ENCODE peak calls at places on chromosomes 3 and 15, in five cellular contexts. X is spleen, M is brain microvascular endothelial cell, Y is pancreas, F is dorsolateral prefrontal cortex. L is an unnamed sample.

GRCh38 chr3:13714251-13714916 is 165.5 kb downstream of the FBLN2 start:
- DNase-seq in X (peak; percentile 33), M (no peak), Y (no peak), F (no peak), L (no peak)

GRCh38 chr3:197889204-197889930 is 60.6 kb upstream of the RPL35A start:
- DNase-seq in X (no peak), M (no peak), Y (peak; percentile 37), F (no peak), L (no peak)

GRCh38 chr3:24678441-24678865 is 183.8 kb upstream of the THRB start:
- DNase-seq in X (no peak), M (peak; percentile 95), Y (no peak), F (no peak), L (no peak)

GRCh38 chr3:51057111-51057510 is 328.0 kb upstream of the MANF start:
- DNase-seq in X (no peak), M (no peak), Y (no peak), F (no peak), L (no peak)

GRCh38 chr3:14410501-14411165 is 8.2 kb downstream of the SLC6A6 start:
- DNase-seq in X (peak; percentile 90), M (peak; percentile 83), Y (no peak), F (no peak), L (no peak)

GRCh38 chr3:72262707-72263106 is 477.8 kb upstream of the PROK2 start:
- DNase-seq in X (no peak), M (no peak), Y (no peak), F (no peak), L (no peak)

GRCh38 chr3:23676093-23676492 is 129.7 kb upstream of the UBE2E1 start:
- DNase-seq in X (no peak), M (no peak), Y (no peak), F (no peak), L (no peak)

GRCh38 chr3:43968465-43968864 is 273.2 kb upstream of the TOPAZ1 start:
- DNase-seq in X (no peak), M (no peak), Y (no peak), F (no peak), L (no peak)

GRCh38 chr3:146464005-146464595 is 5.3 kb downstream of the PLSCR2 start:
- DNase-seq in X (no peak), M (no peak), Y (no peak), F (no peak), L (no peak)

GRCh38 chr3:99776516-99777209 is 41.0 kb upstream of the CMSS1 start:
- DNase-seq in X (no peak), M (peak; percentile 45), Y (no peak), F (no peak), L (no peak)

GRCh38 chr3:43862992-43863805 is 172.5 kb downstream of the ABHD5 start:
- DNase-seq in X (no peak), M (no peak), Y (no peak), F (no peak), L (peak; percentile 40)

GRCh38 chr3:24981924-24982323 is 446.1 kb upstream of the RARB start:
- DNase-seq in X (no peak), M (no peak), Y (no peak), F (no peak), L (no peak)

DNA sequence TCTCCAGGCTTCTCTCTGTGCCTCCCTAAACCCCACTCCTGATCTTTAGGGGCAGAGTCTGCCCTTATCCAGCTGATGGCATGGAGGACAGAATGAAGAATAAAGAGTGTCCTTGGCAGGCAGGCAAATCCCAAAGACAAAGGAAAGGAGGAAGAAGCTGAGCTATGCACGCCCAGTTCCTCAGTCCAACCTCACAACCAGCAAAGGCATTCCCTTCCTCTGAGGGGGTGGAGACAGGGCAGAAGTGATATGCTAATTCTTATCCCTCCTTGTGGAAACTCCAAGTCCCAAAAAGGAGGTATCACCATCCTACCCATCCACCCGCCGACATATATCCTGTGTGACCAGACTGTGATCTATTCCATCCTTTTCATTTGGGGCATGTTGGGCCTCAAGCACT is 10.5 kb upstream of the CCDC54 start:
- DNase-seq in X (no peak), M (peak; percentile 18), Y (no peak), F (no peak), L (no peak)
- H3K4me3 ChIP-seq in X (no peak overlapping the region), M (no peak overlapping the region), Y (no peak overlapping the region), F (no peak overlapping the region), L (no peak overlapping the region)

GRCh38 chr15:40342421-40343313 is 1.9 kb upstream of the CCDC9B start:
- DNase-seq in X (no peak), M (no peak), Y (no peak), F (no peak), L (no peak)
- H3K27ac ChIP-seq in X (no peak overlapping the region), M (peak overlapping the region; percentile 96), Y (peak overlapping the region; percentile 19), F (no peak overlapping the region), L (no peak overlapping the region)

DNA sequence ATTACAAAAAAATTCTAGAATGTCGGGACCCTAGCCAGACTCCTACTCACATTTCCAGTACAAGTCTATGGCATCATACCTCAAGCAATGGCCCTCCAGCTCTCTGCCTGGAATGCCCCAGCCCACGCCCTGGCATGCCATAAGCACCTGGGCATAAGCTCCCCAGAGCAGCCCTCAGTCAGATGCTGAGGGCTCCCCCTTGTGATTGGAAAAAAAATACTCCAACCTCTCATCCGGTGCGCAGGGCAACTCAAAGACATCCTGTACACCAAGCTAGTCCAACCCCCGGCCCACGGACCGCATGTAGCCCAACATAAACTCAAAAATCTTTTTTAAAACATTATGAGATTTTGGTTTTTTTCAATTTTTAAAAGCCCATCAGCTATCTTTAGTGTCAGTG is 115.4 kb downstream of the NEK10 start:
- DNase-seq in X (no peak), M (peak; percentile 24), Y (peak; percentile 6), F (no peak), L (peak; percentile 36)
- TF ChIP-seq CTCF in X (no peak), M (peak; percentile 76), Y (peak; percentile 20), F (peak; percentile 42), L (peak; percentile 63)

GRCh38 chr15:99731336-99732267 is 1.6 kb downstream of the LYSMD4 start:
- DNase-seq in X (no peak), M (no peak), Y (no peak), F (no peak), L (no peak)
- H3K4me3 ChIP-seq in X (peak overlapping the region; percentile 83), M (peak overlapping the region; percentile 78), Y (peak overlapping the region; percentile 98), F (peak overlapping the region; percentile 77), L (no peak overlapping the region)

L was measured in WERI-Rb-1.